ENCODE peak calls at places on chromosomes 13 and 19, in eight cellular contexts. X is body of pancreas, Z is transverse colon, J is right lobe of liver, Y is HCT116, V is IMR-90, C is A549, K is Peyer's patch. S is an unnamed sample.

GRCh38 chr19:13727798-13728197 is 36.5 kb upstream of the MRI1 start:
- DNase-seq in C (no peak), X (no peak), J (no peak), Z (no peak), V (peak), K (no peak), Y (no peak), S (no peak)

GRCh38 chr19:19591133-19591825 is 27.2 kb downstream of the PBX4 start:
- DNase-seq in X (peak), Z (peak), V (peak), J (no peak), K (peak), C (peak), Y (no peak), S (peak)

GRCh38 chr19:41897820-41898219 is 14.8 kb downstream of the ARHGEF1 start:
- DNase-seq in X (no peak), V (no peak), J (no peak), Z (no peak), Y (no peak), C (no peak), K (no peak), S (no peak)

GRCh38 chr13:91739751-91740150 is 341.3 kb downstream of the GPC5 start:
- DNase-seq in Y (no peak), V (no peak), X (no peak), C (no peak), Z (no peak), K (no peak), J (no peak), S (no peak)

GRCh38 chr19:14494451-14494850 is 1.5 kb downstream of the GIPC1 start:
- DNase-seq in Z (no peak), J (no peak), X (no peak), K (no peak), Y (no peak), V (no peak), C (no peak), S (no peak)

GRCh38 chr13:42807866-42808265 is 26.5 kb downstream of the FAM216B start:
- DNase-seq in V (peak), Z (no peak), X (no peak), J (no peak), Y (no peak), K (no peak), C (peak), S (no peak)

GRCh38 chr13:93674337-93674755 is 447.7 kb downstream of the GPC6 start:
- DNase-seq in J (no peak), C (no peak), K (no peak), X (no peak), Z (no peak), Y (no peak), V (no peak), S (no peak)

GRCh38 chr13:42001580-42001979 is 40.7 kb upstream of the VWA8 start:
- DNase-seq in Y (no peak), K (no peak), X (no peak), V (peak), Z (no peak), C (no peak), J (no peak), S (no peak)

GRCh38 chr13:38395505-38395803 is 45.8 kb downstream of the UFM1 start:
- DNase-seq in K (no peak), Y (no peak), C (no peak), X (no peak), J (no peak), V (no peak), Z (no peak), S (no peak)

GRCh38 chr19:47309038-47309437 is 623 bp upstream of the C5AR1 start:
- DNase-seq in X (no peak), Z (no peak), V (no peak), J (no peak), C (no peak), Y (no peak), K (no peak), S (no peak)

GRCh38 chr13:74210693-74211393 is 76.6 kb upstream of the KLF12 start:
- DNase-seq in Z (no peak), V (peak), K (no peak), C (no peak), J (no peak), X (peak), Y (no peak), S (peak)

GRCh38 chr19:13164370-13165090 is 14.3 kb downstream of the IER2 start:
- DNase-seq in Z (peak), K (peak), Y (no peak), X (peak), C (no peak), J (peak), V (peak), S (peak)

GRCh38 chr19:54364775-54365257 is at the start of gene LAIR1:
- DNase-seq in Y (no peak), J (no peak), K (peak), V (no peak), C (no peak), Z (peak), X (no peak), S (peak)

GRCh38 chr19:41588497-41589209 is 12.7 kb downstream of the CEACAM21 start:
- DNase-seq in V (peak), K (no peak), Y (no peak), Z (no peak), J (no peak), C (peak), X (no peak), S (no peak)

GRCh38 chr19:3975144-3975543 is 4.2 kb upstream of the DAPK3 start:
- DNase-seq in J (no peak), Y (no peak), X (no peak), Z (no peak), V (no peak), C (no peak), K (no peak), S (no peak)

GRCh38 chr19:51329411-51329810 is 12.5 kb downstream of the VSIG10L start:
- DNase-seq in J (no peak), K (no peak), X (no peak), Y (no peak), Z (no peak), C (no peak), V (no peak), S (no peak)

GRCh38 chr13:106163426-106163825 is 372.0 kb downstream of the EFNB2 start:
- DNase-seq in V (no peak), Y (no peak), K (no peak), C (no peak), X (no peak), J (no peak), Z (no peak), S (no peak)

GRCh38 chr19:34096020-34096915 is 76.0 kb upstream of the LSM14A start:
- DNase-seq in C (peak), Y (peak), K (no peak), Z (no peak), V (peak), X (no peak), J (no peak), S (no peak)

GRCh38 chr13:36745436-36745835 is 71.6 kb downstream of the SERTM1 start:
- DNase-seq in Y (no peak), J (no peak), Z (no peak), X (no peak), V (no peak), C (no peak), K (no peak), S (no peak)

GRCh38 chr13:34207334-34207733 is 389.4 kb downstream of the RFC3 start:
- DNase-seq in X (peak), Z (no peak), V (peak), C (peak), J (no peak), K (no peak), Y (no peak), S (no peak)

GRCh38 chr19:29851769-29852521 is 40.2 kb downstream of the CCNE1 start:
- DNase-seq in V (no peak), C (no peak), X (no peak), Z (no peak), K (no peak), Y (no peak), J (peak), S (no peak)

GRCh38 chr19:48738557-48739399 is 1.6 kb downstream of the RASIP1 start:
- DNase-seq in K (peak), C (peak), X (peak), Y (peak), Z (peak), J (peak), V (peak), S (peak)
- TF ChIP-seq POLR2A in K (no peak), C (peak), X (peak), Y (no peak), Z (no peak), J (peak), V (no peak), S (no peak)

GRCh38 chr19:40229926-40230417 is 3.5 kb upstream of the CCNP start:
- DNase-seq in C (no peak), Z (no peak), V (no peak), Y (no peak), K (no peak), X (no peak), J (no peak), S (no peak)

GRCh38 chr19:40231057-40231456 is 4.6 kb upstream of the CCNP start:
- DNase-seq in C (no peak), Y (no peak), V (no peak), K (no peak), J (no peak), Z (no peak), X (no peak), S (no peak)

GRCh38 chr19:40232479-40232878 is 6.0 kb upstream of the CCNP start:
- DNase-seq in J (no peak), Y (no peak), Z (no peak), C (no peak), K (no peak), X (no peak), V (no peak), S (no peak)

GRCh38 chr19:40232949-40233810 is 6.7 kb upstream of the CCNP start:
- DNase-seq in X (no peak), K (no peak), Z (no peak), V (no peak), Y (no peak), J (no peak), C (no peak), S (no peak)

GRCh38 chr19:40231544-40232424 is 5.3 kb upstream of the CCNP start:
- DNase-seq in X (no peak), C (no peak), J (peak), K (no peak), V (no peak), Y (no peak), Z (no peak), S (no peak)
- TF ChIP-seq POLR2A in X (no peak), C (no peak), J (peak), K (no peak), V (no peak), Y (peak), Z (no peak), S (no peak)

GRCh38 chr19:38650180-38650775 is 2.8 kb downstream of the ACTN4 start:
- DNase-seq in J (no peak), X (peak), C (no peak), Y (no peak), Z (peak), K (no peak), V (no peak), S (peak)

GRCh38 chr19:38647966-38648788 is 728 bp downstream of the ACTN4 start:
- DNase-seq in Z (no peak), X (no peak), V (no peak), K (no peak), Y (no peak), J (no peak), C (no peak), S (no peak)

GRCh38 chr19:38647368-38647965 is at the start of gene ACTN4:
- DNase-seq in Y (peak), K (peak), C (peak), J (peak), X (peak), V (peak), Z (peak), S (peak)

GRCh38 chr19:38649305-38650179 is 2.1 kb downstream of the ACTN4 start:
- DNase-seq in J (peak), K (no peak), Y (no peak), C (peak), X (peak), V (no peak), Z (peak), S (peak)

DNA sequence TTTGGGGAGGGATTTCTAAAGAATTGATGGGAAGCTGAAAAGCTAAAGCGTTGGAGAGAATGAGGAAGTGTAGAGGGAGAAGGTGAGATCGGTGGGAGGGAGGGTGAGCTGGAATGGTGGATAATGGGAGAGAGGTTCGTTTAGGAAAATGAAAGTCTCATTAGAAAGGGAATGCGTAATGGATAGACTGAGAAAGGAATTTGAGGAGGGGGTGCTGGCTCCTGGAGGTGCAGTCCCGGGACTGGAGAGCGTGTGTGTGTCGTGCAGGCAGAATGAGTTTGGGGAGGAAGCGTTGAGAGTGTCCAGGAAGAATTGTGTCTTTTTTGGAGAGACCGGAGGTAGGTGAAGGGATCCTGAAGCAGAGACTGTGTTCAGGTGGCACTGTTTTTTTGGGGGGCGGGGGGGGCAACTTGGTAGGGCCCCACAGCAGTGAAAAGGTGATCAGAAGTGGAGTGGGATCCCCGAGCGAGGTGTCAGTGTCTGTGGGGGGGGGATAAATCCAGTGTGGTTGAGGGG is 1.4 kb downstream of the ACTN4 start:
- DNase-seq in X (no peak), C (no peak), Y (no peak), J (no peak), Z (no peak), K (no peak), V (no peak), S (no peak)
- TF ChIP-seq POLR2A in X (no peak), C (no peak), Y (no peak), J (no peak), Z (no peak), K (no peak), V (no peak), S (no peak)

DNA sequence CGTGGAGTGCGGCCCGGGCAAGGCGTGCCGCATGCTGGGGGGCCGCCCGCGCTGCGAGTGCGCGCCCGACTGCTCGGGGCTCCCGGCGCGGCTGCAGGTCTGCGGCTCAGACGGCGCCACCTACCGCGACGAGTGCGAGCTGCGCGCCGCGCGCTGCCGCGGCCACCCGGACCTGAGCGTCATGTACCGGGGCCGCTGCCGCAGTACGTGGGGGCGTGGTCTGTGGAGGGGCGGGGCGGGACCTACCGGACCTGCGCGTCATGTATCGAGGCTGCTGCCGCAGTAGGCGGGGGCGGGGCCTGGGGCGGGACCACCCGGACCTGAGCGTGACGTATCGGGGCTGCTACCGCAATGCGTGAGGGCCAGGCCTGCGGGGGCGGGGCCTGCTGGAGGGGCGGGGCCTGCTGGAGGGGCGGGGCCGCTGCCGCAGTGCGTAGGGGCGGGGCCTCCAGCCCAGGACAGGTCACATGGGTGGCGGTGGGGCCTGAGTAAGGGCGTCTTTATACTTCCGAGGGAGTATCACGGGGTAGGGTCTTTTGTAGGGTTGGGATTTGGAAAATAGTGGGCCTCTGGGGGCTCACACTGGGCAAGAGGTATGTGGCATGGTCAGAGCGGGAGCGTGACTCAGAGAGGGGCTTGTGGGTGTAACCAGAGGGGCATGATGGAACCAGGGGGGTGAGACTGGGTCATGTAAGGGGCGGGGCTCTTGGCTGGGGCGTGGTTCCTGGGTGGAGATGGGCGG is 4.3 kb downstream of the FSTL3 start:
- DNase-seq in Y (peak), Z (peak), J (peak), V (peak), K (peak), C (peak), X (peak), S (peak)
- TF ChIP-seq POLR2A in Y (peak), Z (peak), J (peak), V (peak), K (peak), C (peak), X (peak), S (no peak)

GRCh38 chr19:48321372-48321621 is 4.1 kb upstream of the EMP3 start:
- DNase-seq in Y (peak), J (peak), X (peak), C (peak), K (peak), V (peak), Z (peak), S (peak)
- TF ChIP-seq POLR2A in Y (no peak), J (no peak), X (no peak), C (peak), K (no peak), V (no peak), Z (no peak), S (no peak)

GRCh38 chr19:2232286-2233151 is 3.6 kb downstream of the PLEKHJ1 start:
- DNase-seq in X (no peak), Z (no peak), V (no peak), C (no peak), J (no peak), K (no peak), Y (no peak), S (no peak)
- TF ChIP-seq POLR2A in X (no peak), Z (no peak), V (no peak), C (no peak), J (no peak), K (no peak), Y (no peak), S (no peak)

DNA sequence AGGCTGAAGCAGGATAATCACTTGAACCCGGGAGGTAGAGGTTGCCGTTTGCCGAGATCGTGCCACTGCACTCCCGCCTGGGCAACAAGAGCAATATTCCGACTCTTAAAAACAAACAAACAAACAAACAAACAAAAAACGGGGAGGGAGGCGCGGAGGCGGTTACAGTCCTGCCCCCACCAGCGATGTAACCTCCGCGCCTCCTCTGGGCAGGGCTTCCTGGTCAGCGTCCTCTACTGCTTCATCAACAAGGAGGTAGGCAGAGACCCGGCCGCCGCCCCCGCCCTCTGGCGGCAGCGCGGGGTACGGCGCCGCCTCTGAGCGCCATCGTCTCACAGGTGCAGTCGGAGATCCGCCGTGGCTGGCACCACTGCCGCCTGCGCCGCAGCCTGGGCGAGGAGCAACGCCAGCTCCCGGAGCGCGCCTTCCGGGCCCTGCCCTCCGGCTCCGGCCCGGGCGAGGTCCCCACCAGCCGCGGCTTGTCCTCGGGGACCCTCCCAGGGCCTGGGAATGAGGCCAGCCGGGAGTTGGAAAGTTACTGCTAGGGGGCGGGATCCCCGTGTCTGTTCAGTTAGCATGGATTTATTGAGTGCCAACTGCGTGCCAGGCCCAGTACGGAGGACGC is 10.2 kb downstream of the SNRPD2 start:
- DNase-seq in J (peak), K (peak), X (peak), Y (peak), V (peak), C (peak), Z (peak), S (peak)
- TF ChIP-seq POLR2A in J (peak), K (no peak), X (peak), Y (no peak), V (no peak), C (no peak), Z (peak), S (no peak)

DNA sequence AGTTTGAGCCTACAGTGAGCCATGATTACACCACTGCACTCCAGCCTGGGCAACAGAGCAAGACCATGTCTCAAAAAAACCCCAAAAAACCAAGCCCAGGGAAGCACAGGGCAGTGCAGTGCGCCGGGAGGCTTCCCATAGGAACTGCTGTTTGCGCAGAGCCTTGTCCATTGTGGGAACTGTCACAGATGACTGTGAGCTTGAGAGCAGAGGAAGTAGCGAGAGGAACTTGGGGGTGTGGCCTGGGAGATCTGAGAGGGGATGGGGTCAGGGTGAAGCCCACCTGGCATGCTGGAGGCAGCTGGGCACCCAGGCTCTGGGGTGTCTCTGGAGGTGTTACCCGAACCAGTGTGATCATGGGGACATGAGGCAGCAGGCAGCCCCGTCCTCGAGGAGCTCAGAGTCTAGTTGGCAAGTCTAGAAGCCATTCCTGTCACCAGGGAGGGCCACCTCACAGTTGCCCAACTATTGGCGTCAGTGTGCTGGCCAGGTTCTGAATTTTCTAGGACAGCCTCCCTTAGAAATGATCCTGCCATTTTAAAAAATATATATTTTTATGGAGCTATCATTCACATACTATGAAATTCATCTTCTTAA is 10.4 kb downstream of the KDM4B start:
- DNase-seq in V (no peak), C (no peak), Y (no peak), J (peak), X (peak), K (no peak), Z (no peak), S (no peak)
- TF ChIP-seq POLR2A in V (no peak), C (no peak), Y (no peak), J (no peak), X (no peak), K (no peak), Z (no peak), S (no peak)

GRCh38 chr19:48480476-48481190 is 11.5 kb downstream of the CYTH2 start:
- DNase-seq in K (peak), C (no peak), J (no peak), Z (peak), Y (no peak), X (peak), V (no peak), S (no peak)
- TF ChIP-seq POLR2A in K (no peak), C (no peak), J (no peak), Z (peak), Y (no peak), X (no peak), V (no peak), S (no peak)